ENCODE peak calls at places on chromosomes 2 and 18, in four cellular contexts. One of them, this sample, is unnamed.

GRCh38 chr18:62682396-62682795 is 32.9 kb upstream of the PHLPP1 start:
- DNase-seq in stomach: no peak
- DNase-seq in HepG2: no peak
- DNase-seq in IMR-90: no peak
- DNase-seq in this sample: no peak

GRCh38 chr2:138514173-138514572 is 12.6 kb downstream of the SPOPL start:
- DNase-seq in stomach: no peak
- DNase-seq in HepG2: no peak
- DNase-seq in IMR-90: no peak
- DNase-seq in this sample: no peak

GRCh38 chr2:63663013-63663864 is 74.5 kb downstream of the MDH1 start:
- DNase-seq in stomach: no peak
- DNase-seq in HepG2: no peak
- DNase-seq in IMR-90: peak
- DNase-seq in this sample: no peak

GRCh38 chr2:20611077-20611843 is 39.6 kb downstream of the HS1BP3 start:
- DNase-seq in stomach: peak
- DNase-seq in HepG2: peak
- DNase-seq in IMR-90: peak
- DNase-seq in this sample: peak

GRCh38 chr2:30266051-30266621 is 34.8 kb downstream of the LBH start:
- DNase-seq in stomach: peak
- DNase-seq in HepG2: no peak
- DNase-seq in IMR-90: no peak
- DNase-seq in this sample: peak

GRCh38 chr2:54524236-54524991 is 68.3 kb downstream of the SPTBN1 start:
- DNase-seq in stomach: no peak
- DNase-seq in HepG2: no peak
- DNase-seq in IMR-90: peak
- DNase-seq in this sample: peak

GRCh38 chr2:39942970-39943369 is 163.9 kb upstream of the THUMPD2 start:
- DNase-seq in stomach: no peak
- DNase-seq in HepG2: no peak
- DNase-seq in IMR-90: peak
- DNase-seq in this sample: no peak

GRCh38 chr18:32730620-32731021 is 42.2 kb downstream of the KLHL14 start:
- DNase-seq in stomach: no peak
- DNase-seq in HepG2: no peak
- DNase-seq in IMR-90: no peak
- DNase-seq in this sample: no peak

GRCh38 chr2:165582863-165583506 is 113.5 kb downstream of the CSRNP3 start:
- DNase-seq in stomach: no peak
- DNase-seq in HepG2: no peak
- DNase-seq in IMR-90: no peak
- DNase-seq in this sample: peak

GRCh38 chr2:39127973-39128372 is 7.1 kb upstream of the SOS1 start:
- DNase-seq in stomach: no peak
- DNase-seq in HepG2: no peak
- DNase-seq in IMR-90: peak
- DNase-seq in this sample: no peak

GRCh38 chr2:221997100-221997499 is 301.7 kb downstream of the PAX3 start:
- DNase-seq in stomach: no peak
- DNase-seq in HepG2: peak
- DNase-seq in IMR-90: peak
- DNase-seq in this sample: no peak

GRCh38 chr2:20661028-20661980 is 5.6 kb upstream of the GDF7 start:
- DNase-seq in stomach: peak
- DNase-seq in HepG2: peak
- DNase-seq in IMR-90: peak
- DNase-seq in this sample: peak

GRCh38 chr2:236997086-236997485 is 88.6 kb upstream of the COPS8 start:
- DNase-seq in stomach: peak
- DNase-seq in HepG2: no peak
- DNase-seq in IMR-90: no peak
- DNase-seq in this sample: no peak

GRCh38 chr18:13547347-13547746 is 179.0 kb downstream of the FAM210A start:
- DNase-seq in stomach: no peak
- DNase-seq in HepG2: no peak
- DNase-seq in IMR-90: no peak
- DNase-seq in this sample: no peak

GRCh38 chr2:38722271-38723115 is 28.7 kb downstream of the SRSF7 start:
- DNase-seq in stomach: no peak
- DNase-seq in HepG2: no peak
- DNase-seq in IMR-90: no peak
- DNase-seq in this sample: no peak

GRCh38 chr2:96353606-96354095 is 18.1 kb downstream of the NCAPH start:
- DNase-seq in stomach: no peak
- DNase-seq in HepG2: no peak
- DNase-seq in IMR-90: no peak
- DNase-seq in this sample: no peak

GRCh38 chr2:224948859-224949258 is 93.4 kb downstream of the DOCK10 start:
- DNase-seq in stomach: no peak
- DNase-seq in HepG2: no peak
- DNase-seq in IMR-90: peak
- DNase-seq in this sample: no peak
- TF ChIP-seq POLR2A in stomach: no peak
- TF ChIP-seq POLR2A in HepG2: no peak
- TF ChIP-seq POLR2A in IMR-90: no peak
- TF ChIP-seq POLR2A in this sample: no peak

GRCh38 chr2:145088733-145089132 is 568.8 kb upstream of the ZEB2 start:
- DNase-seq in stomach: no peak
- DNase-seq in HepG2: no peak
- DNase-seq in IMR-90: peak
- DNase-seq in this sample: no peak
- TF ChIP-seq POLR2A in stomach: no peak
- TF ChIP-seq POLR2A in HepG2: no peak
- TF ChIP-seq POLR2A in IMR-90: no peak
- TF ChIP-seq POLR2A in this sample: no peak

DNA sequence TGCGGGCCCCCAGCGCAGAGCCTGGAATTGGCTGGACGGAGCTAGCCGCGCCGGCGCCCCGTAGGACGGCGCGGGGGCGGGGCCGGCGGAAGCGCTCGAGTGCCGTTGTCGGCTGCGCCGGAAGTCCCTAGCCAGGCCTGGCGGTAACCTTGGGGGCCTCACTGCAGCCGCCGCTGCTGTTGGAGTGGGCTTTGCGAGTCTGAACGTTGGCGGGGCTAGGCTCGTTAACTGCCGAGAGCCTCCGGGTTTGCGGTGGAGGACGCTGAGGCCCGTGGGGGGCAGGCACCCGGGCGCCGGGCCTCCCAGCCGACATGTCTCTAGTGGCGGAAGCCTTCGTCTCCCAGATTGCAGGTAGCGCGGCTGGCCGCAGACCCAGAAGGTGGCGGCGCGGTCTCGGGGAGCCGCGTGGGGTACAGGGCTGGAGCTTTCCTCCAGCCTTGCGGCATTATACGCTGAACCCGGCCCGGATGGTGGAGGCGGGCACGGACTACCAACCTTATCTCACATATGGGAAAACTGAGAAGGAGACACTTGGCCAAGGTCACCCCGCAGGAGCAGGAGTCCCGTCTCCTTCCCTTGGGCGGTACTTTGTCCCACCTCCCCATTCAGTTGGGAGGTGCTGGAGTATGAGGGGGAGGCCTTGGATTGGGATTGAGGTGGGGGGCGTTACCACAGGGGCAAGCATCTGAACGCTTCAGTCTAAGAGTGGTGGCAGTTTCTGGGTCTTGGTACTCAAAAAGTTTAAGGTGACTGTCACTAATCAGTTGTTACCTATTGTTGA is at the start of gene MTX2:
- DNase-seq in stomach: peak
- DNase-seq in HepG2: peak
- DNase-seq in IMR-90: peak
- DNase-seq in this sample: peak
- TF ChIP-seq POLR2A in stomach: no peak
- TF ChIP-seq POLR2A in HepG2: peak
- TF ChIP-seq POLR2A in IMR-90: peak
- TF ChIP-seq POLR2A in this sample: peak

GRCh38 chr2:241308832-241309500 is 6.5 kb downstream of the HDLBP start:
- DNase-seq in stomach: no peak
- DNase-seq in HepG2: no peak
- DNase-seq in IMR-90: no peak
- DNase-seq in this sample: no peak

GRCh38 chr2:241312082-241312481 is 3.4 kb downstream of the HDLBP start:
- DNase-seq in stomach: no peak
- DNase-seq in HepG2: no peak
- DNase-seq in IMR-90: peak
- DNase-seq in this sample: no peak

GRCh38 chr2:241310917-241311566 is 4.4 kb downstream of the HDLBP start:
- DNase-seq in stomach: no peak
- DNase-seq in HepG2: no peak
- DNase-seq in IMR-90: no peak
- DNase-seq in this sample: no peak

GRCh38 chr2:241308267-241308666 is 7.2 kb downstream of the HDLBP start:
- DNase-seq in stomach: no peak
- DNase-seq in HepG2: no peak
- DNase-seq in IMR-90: no peak
- DNase-seq in this sample: no peak

DNA sequence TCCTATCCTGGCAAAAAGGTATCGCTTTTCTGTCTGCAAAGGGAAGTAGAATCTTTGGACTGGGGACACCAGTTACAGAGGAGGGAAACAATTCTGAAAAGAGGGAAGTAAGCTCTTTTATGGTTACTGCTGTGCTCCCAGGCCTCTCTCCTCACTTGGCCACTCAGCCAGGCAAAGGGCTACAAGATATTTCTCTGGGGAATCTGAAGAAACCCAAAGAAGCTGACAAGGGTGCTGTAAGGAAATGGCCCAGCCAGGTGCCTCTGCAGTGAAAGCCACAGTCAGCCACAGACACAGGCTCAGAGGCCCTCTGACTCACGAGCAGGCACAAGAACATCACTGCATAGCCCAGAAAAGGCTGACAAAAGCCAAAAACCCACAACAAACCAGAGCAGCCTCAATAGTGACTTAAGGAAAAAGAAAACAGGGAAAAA is 5.8 kb downstream of the HDLBP start:
- DNase-seq in stomach: peak
- DNase-seq in HepG2: no peak
- DNase-seq in IMR-90: peak
- DNase-seq in this sample: peak
- TF ChIP-seq POLR2A in stomach: no peak
- TF ChIP-seq POLR2A in HepG2: no peak
- TF ChIP-seq POLR2A in IMR-90: no peak
- TF ChIP-seq POLR2A in this sample: no peak

DNA sequence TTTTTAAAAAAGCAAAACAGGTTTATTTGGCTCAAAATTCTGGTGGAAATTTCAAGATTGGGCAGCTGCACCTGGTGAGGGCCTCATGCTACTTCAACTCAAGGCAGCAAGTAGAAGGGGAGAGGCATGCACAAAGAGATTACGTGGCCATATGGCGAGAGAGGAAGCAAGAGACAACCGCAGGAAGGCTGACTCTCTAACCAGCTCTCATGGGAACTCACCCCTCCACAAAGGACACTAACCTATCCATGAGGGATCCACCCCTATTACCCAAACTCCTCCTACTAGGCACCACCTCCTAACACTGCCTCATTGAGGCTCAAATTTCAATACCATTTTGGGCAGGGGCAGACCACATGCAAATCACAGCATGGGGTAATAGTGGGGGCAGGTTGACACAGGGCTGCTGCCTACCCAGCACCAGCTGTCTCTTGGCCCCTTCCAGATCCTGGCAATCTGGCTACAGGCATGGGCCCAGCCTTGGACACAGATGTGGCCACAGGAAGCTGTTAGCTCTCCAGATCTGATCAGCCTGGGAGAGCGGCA is 2.0 kb upstream of the CAPN10 start:
- DNase-seq in stomach: no peak
- DNase-seq in HepG2: peak
- DNase-seq in IMR-90: no peak
- DNase-seq in this sample: no peak
- TF ChIP-seq POLR2A in stomach: no peak
- TF ChIP-seq POLR2A in HepG2: no peak
- TF ChIP-seq POLR2A in IMR-90: no peak
- TF ChIP-seq POLR2A in this sample: no peak

GRCh38 chr2:152718047-152718908 is at the start of gene ARL6IP6:
- DNase-seq in stomach: peak
- DNase-seq in HepG2: peak
- DNase-seq in IMR-90: peak
- DNase-seq in this sample: peak
- TF ChIP-seq POLR2A in stomach: peak
- TF ChIP-seq POLR2A in HepG2: peak
- TF ChIP-seq POLR2A in IMR-90: peak
- TF ChIP-seq POLR2A in this sample: peak

GRCh38 chr2:127674241-127675209 is 805 bp downstream of the LIMS2 start:
- DNase-seq in stomach: peak
- DNase-seq in HepG2: no peak
- DNase-seq in IMR-90: no peak
- DNase-seq in this sample: peak
- TF ChIP-seq POLR2A in stomach: no peak
- TF ChIP-seq POLR2A in HepG2: no peak
- TF ChIP-seq POLR2A in IMR-90: no peak
- TF ChIP-seq POLR2A in this sample: no peak

This sample was measured in adrenal gland.